ENCODE peak calls at places on chromosomes 16 and 17, in six cellular contexts. C is suprapubic skin, W is ovary, Z is tibial nerve, I is GM12878, B is sigmoid colon. E is an unnamed sample. For H3K36me3, the result is how much of the 10 kb centered on the place peaks cover.

GRCh38 chr17:6257339-6257738 is 177.6 kb downstream of the AIPL1 start:
- DNase-seq in C (no peak), W (no peak), Z (no peak), I (no peak), B (no peak), E (no peak)

GRCh38 chr16:22386976-22387375 is 12.6 kb upstream of the CDR2 start:
- DNase-seq in C (no peak), W (no peak), Z (no peak), I (no peak), B (no peak), E (no peak)

GRCh38 chr17:7673239-7673638 is 14.1 kb downstream of the TP53 start:
- DNase-seq in C (no peak), W (no peak), Z (no peak), I (peak), B (no peak), E (peak)

GRCh38 chr16:56657555-56658430 is at the start of gene MT1F:
- DNase-seq in C (peak), W (no peak), Z (peak), I (no peak), B (peak), E (peak)

GRCh38 chr17:32621612-32622312 is 135.0 kb downstream of the CDK5R1 start:
- DNase-seq in C (no peak), W (no peak), Z (no peak), I (no peak), B (no peak), E (no peak)

GRCh38 chr17:15444805-15445204 is 22.6 kb downstream of the CDRT4 start:
- DNase-seq in C (no peak), W (no peak), Z (no peak), I (no peak), B (peak), E (no peak)

GRCh38 chr17:83152745-83153611 is 73.6 kb downstream of the METRNL start:
- DNase-seq in C (no peak), W (no peak), Z (no peak), I (no peak), B (peak), E (no peak)

GRCh38 chr17:77470330-77470786 is 329.6 kb downstream of the SEC14L1 start:
- DNase-seq in C (no peak), W (no peak), Z (no peak), I (no peak), B (no peak), E (no peak)

GRCh38 chr16:86631441-86631840 is 53.1 kb downstream of the FOXL1 start:
- DNase-seq in C (no peak), W (no peak), Z (no peak), I (no peak), B (no peak), E (no peak)

GRCh38 chr16:49021136-49021535 is 260.5 kb downstream of the CBLN1 start:
- DNase-seq in C (no peak), W (no peak), Z (no peak), I (no peak), B (peak), E (no peak)
- TF ChIP-seq EP300 in C (no peak), W (no peak), Z (no peak), I (no peak), B (peak), E (no peak)

GRCh38 chr16:23521037-23521743 is 10.9 kb upstream of the GGA2 start:
- DNase-seq in C (no peak), W (no peak), Z (no peak), I (no peak), B (no peak), E (no peak)

GRCh38 chr16:23521965-23522364 is 11.7 kb upstream of the GGA2 start:
- DNase-seq in C (no peak), W (no peak), Z (no peak), I (no peak), B (no peak), E (no peak)

GRCh38 chr16:23524886-23525285 is 14.6 kb upstream of the GGA2 start:
- DNase-seq in C (no peak), W (no peak), Z (no peak), I (no peak), B (no peak), E (no peak)

GRCh38 chr16:23523321-23523720 is 13.0 kb upstream of the GGA2 start:
- DNase-seq in C (no peak), W (no peak), Z (no peak), I (no peak), B (no peak), E (no peak)

DNA sequence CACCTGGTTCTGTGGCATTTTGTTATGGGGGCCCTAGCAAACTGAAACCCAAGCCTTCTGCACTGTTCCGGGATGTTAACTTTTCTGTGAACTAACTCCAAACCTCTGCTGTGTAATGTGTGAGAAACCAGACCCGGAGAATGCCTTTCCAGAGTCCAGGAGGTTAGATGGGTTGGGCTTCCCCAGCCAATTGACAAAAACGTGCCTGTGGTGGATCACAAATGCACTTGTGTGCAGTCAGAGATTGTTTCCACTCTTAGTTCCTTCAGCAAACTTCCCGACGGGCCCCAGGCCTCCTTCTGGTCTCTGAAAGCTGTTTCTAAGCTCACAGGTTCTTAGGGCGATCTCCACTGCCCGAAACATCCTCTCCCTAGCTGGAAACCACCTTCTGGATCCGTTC is 13.7 kb upstream of the GGA2 start:
- DNase-seq in C (no peak), W (no peak), Z (no peak), I (no peak), B (no peak), E (no peak)
- H3K36me3 ChIP-seq in C (half or more), W (under half), Z (under half), I (under half), B (under half), E (under half)

GRCh38 chr17:38447502-38448095 is 19.3 kb downstream of the ARHGAP23 start:
- DNase-seq in C (no peak), W (no peak), Z (no peak), I (no peak), B (no peak), E (no peak)

GRCh38 chr17:38451030-38451839 is 23.0 kb downstream of the ARHGAP23 start:
- DNase-seq in C (no peak), W (peak), Z (no peak), I (no peak), B (no peak), E (no peak)

GRCh38 chr17:38450699-38451029 is 22.4 kb downstream of the ARHGAP23 start:
- DNase-seq in C (no peak), W (no peak), Z (no peak), I (no peak), B (no peak), E (no peak)

GRCh38 chr17:38448208-38448776 is 20.0 kb downstream of the ARHGAP23 start:
- DNase-seq in C (no peak), W (no peak), Z (no peak), I (no peak), B (no peak), E (no peak)

DNA sequence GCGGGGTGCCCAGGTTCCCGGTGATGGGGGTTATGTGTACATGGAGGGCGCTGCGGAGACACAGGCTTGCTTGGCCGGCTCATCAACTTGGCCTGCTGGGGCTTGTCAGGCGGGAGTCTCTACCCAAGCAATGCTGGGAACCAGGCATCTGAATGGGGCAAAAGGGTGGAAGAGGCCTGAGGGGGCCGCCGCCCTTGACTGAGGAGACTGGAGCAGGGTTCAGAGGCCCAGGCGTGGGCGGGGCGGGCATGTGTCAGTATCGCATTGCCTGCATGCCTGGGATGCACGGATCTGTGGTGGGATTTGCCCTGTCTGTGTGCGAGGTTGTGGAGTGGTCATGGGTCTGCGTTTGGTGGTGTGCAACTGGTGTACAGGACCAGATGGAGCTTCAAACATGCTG is 21.1 kb downstream of the ARHGAP23 start:
- DNase-seq in C (no peak), W (peak), Z (no peak), I (no peak), B (no peak), E (no peak)
- TF ChIP-seq EP300 in C (no peak), W (no peak), Z (no peak), I (no peak), B (no peak), E (no peak)

GRCh38 chr17:42317256-42317966 is 29.1 kb downstream of the STAT5A start:
- DNase-seq in C (no peak), W (no peak), Z (no peak), I (no peak), B (no peak), E (no peak)

GRCh38 chr17:42322382-42323267 is 34.3 kb downstream of the STAT5A start:
- DNase-seq in C (peak), W (peak), Z (peak), I (peak), B (peak), E (peak)

GRCh38 chr17:42325026-42325425 is 36.7 kb downstream of the STAT5A start:
- DNase-seq in C (no peak), W (no peak), Z (no peak), I (no peak), B (peak), E (no peak)

GRCh38 chr17:42321555-42321954 is 33.3 kb downstream of the STAT5A start:
- DNase-seq in C (no peak), W (no peak), Z (no peak), I (no peak), B (no peak), E (no peak)

DNA sequence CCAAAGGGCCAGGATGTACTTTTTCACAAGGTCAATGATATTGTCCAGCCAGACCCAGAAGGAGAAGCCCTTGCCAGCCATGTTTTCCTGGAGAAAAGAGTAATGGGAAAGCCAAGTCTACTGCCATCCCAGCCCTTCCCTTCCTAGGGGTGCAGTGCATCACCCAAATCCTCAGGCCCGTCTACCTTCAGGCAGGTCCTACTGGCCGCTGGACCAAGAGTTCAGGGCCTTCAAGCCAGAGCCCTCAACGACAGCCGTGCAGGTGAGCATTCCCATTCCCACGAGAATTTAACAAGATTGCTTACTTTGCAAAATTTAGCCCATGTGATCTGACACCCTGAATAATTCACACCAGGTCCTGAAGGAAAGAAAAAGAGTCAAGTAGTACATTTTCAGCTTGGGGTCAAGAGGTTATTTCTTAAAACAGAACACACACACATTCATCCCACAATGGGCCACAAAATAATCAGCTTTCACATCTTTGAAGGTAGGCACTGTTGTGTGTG is 35.0 kb downstream of the STAT5A start:
- DNase-seq in C (no peak), W (no peak), Z (no peak), I (no peak), B (no peak), E (no peak)
- H3K36me3 ChIP-seq in C (half or more), W (under half), Z (under half), I (under half), B (under half), E (under half)

DNA sequence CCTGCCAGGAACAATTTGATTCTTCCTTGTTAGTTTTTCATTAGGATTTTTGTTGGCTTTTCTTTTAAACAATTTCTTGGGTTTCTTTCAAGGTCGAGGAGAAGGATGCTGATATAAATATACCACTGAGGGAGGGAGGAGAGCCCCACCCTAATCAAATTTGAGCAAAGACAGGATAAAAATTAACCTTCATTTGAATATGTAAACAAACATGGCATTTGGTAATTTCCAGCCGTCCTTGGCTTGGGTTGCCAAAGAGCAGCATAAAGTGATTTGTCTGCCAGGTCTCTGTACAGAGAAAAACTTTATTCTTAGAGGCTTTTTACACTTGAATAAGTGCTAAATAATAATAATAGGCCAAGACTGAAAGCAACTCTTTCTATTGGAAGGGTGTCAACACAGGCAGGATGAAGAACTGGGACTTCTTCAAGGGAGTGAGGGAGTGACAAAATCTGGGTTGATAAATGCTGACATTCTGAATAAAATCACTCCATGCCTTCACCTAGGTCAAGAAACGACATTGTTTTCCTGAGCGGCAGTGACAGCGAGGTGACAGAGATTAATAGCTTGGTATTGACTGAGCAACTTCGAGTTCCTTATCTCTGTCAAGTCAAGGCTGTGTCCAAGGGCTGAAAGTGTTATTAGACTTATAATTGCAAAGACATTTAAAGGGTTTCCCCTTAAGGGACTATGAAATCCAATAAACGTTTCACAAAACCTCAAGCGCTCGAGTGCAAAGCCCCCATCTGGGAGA is 269.4 kb upstream of the N4BP1 start:
- DNase-seq in C (no peak), W (no peak), Z (no peak), I (no peak), B (no peak), E (no peak)
- TF ChIP-seq EP300 in C (no peak), W (no peak), Z (no peak), I (no peak), B (no peak), E (no peak)